ENCODE peak calls at places on chromosome 1, in ten cellular contexts. T, R, O, H, S, D, F, G, X and Y are unnamed samples.

GRCh38 chr1:6330410-6330827 is 63.1 kb downstream of the ACOT7 start:
- DNase-seq in T (no peak), R (no peak), O (no peak), H (no peak), S (no peak), D (no peak), F (peak), G (no peak), X (no peak), Y (no peak)

GRCh38 chr1:19287436-19288185 is 959 bp downstream of the AKR7A3 start:
- DNase-seq in T (no peak), R (no peak), O (no peak), H (no peak), S (peak), D (no peak), F (no peak), G (no peak), X (no peak), Y (no peak)

GRCh38 chr1:183757061-183757460 is 47.9 kb upstream of the RGL1 start:
- DNase-seq in T (no peak), R (no peak), O (no peak), H (no peak), S (no peak), D (no peak), F (peak), G (no peak), X (no peak), Y (no peak)

GRCh38 chr1:16017461-16018303 is at the start of gene HSPB7:
- DNase-seq in T (peak), R (no peak), O (no peak), H (peak), S (peak), D (no peak), F (peak), G (peak), X (no peak), Y (peak)

GRCh38 chr1:111648826-111649225 is 29.2 kb downstream of the RAP1A start:
- DNase-seq in T (peak), R (no peak), O (no peak), H (peak), S (no peak), D (no peak), F (no peak), G (peak), X (no peak), Y (no peak)

GRCh38 chr1:21869620-21870121 is 57.6 kb downstream of the LDLRAD2 start:
- DNase-seq in T (peak), R (peak), O (peak), H (peak), S (peak), D (no peak), F (peak), G (peak), X (peak), Y (peak)

GRCh38 chr1:213017447-213018273 is 2.0 kb upstream of the ANGEL2 start:
- DNase-seq in T (no peak), R (no peak), O (no peak), H (no peak), S (no peak), D (no peak), F (no peak), G (no peak), X (no peak), Y (no peak)

GRCh38 chr1:65108025-65108692 is 39.8 kb upstream of the AK4 start:
- DNase-seq in T (no peak), R (no peak), O (no peak), H (no peak), S (peak), D (no peak), F (no peak), G (no peak), X (no peak), Y (no peak)

GRCh38 chr1:46173361-46173856 is 1.5 kb upstream of the TSPAN1 start:
- DNase-seq in T (no peak), R (no peak), O (no peak), H (peak), S (no peak), D (no peak), F (no peak), G (no peak), X (no peak), Y (no peak)

GRCh38 chr1:156618853-156619581 is at the start of gene HAPLN2:
- DNase-seq in T (no peak), R (no peak), O (no peak), H (no peak), S (no peak), D (no peak), F (no peak), G (no peak), X (peak), Y (no peak)

GRCh38 chr1:229203030-229203751 is 67.7 kb upstream of the RAB4A start:
- DNase-seq in T (no peak), R (no peak), O (no peak), H (no peak), S (no peak), D (no peak), F (peak), G (no peak), X (peak), Y (no peak)

GRCh38 chr1:16607433-16607851 is 5.9 kb downstream of the NBPF1 start:
- DNase-seq in T (no peak), R (no peak), O (peak), H (no peak), S (peak), D (no peak), F (no peak), G (no peak), X (no peak), Y (peak)

DNA sequence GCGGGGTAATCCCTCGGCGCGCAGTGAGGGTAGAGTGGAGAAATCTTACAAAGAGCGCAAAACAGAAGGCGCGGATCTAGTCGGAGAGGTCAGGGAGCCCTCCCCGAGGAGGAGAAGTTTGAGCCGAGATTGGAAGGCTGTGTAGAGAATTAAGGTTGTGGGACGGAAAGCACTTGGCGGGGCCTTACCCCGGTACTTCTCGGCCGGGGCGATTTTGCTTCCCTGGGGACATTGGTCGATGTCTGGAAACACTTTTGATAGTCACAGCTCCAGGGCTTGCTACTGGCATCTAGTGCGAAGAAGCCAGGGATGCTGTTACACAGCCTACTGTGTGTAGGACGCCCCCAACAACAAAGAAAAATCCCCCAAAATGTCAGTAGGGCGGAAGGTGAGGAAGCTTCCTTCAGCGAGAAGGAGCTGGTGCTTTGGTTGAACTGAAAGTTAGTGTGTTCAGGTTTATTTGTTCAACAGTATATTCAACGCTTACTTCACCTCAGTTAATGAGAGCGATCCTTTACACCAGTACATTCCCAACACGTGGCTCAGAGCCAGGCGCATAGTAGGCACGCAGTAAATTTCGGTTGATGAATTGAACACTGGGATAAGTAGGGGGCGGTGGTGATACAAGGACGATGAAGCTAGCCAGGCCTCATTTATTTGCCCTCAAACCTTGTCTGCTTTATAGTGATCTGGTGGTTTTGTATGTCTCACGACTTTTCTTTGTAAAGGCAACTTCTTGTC is 814 bp downstream of the CEP85 start:
- DNase-seq in T (peak), R (no peak), O (no peak), H (no peak), S (peak), D (no peak), F (peak), G (no peak), X (peak), Y (no peak)
- TF ChIP-seq CTCF in T (no peak), R (no peak), O (no peak), H (no peak), S (no peak), D (no peak), F (no peak), G (no peak), X (no peak), Y (no peak)

GRCh38 chr1:161226320-161226711 is 456 bp downstream of the TOMM40L start:
- DNase-seq in T (no peak), R (no peak), O (peak), H (no peak), S (no peak), D (no peak), F (no peak), G (no peak), X (no peak), Y (no peak)

GRCh38 chr1:161228032-161228431 is 2.2 kb downstream of the TOMM40L start:
- DNase-seq in T (no peak), R (no peak), O (no peak), H (no peak), S (no peak), D (no peak), F (no peak), G (no peak), X (no peak), Y (no peak)

GRCh38 chr1:161226759-161227158 is 899 bp downstream of the TOMM40L start:
- DNase-seq in T (no peak), R (no peak), O (no peak), H (no peak), S (no peak), D (no peak), F (no peak), G (no peak), X (no peak), Y (no peak)

GRCh38 chr1:161225534-161226319 is at the start of gene TOMM40L:
- DNase-seq in T (peak), R (peak), O (peak), H (peak), S (peak), D (peak), F (peak), G (peak), X (peak), Y (peak)

GRCh38 chr1:161227196-161227871 is 1.5 kb downstream of the TOMM40L start:
- DNase-seq in T (peak), R (peak), O (peak), H (peak), S (peak), D (peak), F (peak), G (peak), X (peak), Y (peak)
- TF ChIP-seq CTCF in T (peak), R (peak), O (peak), H (peak), S (peak), D (peak), F (peak), G (peak), X (peak), Y (peak)

GRCh38 chr1:176033474-176033873 is 173.6 kb downstream of the COP1 start:
- DNase-seq in T (no peak), R (no peak), O (no peak), H (no peak), S (no peak), D (no peak), F (peak), G (no peak), X (no peak), Y (no peak)

GRCh38 chr1:176029155-176029554 is 177.9 kb downstream of the COP1 start:
- DNase-seq in T (no peak), R (no peak), O (no peak), H (no peak), S (no peak), D (no peak), F (no peak), G (no peak), X (no peak), Y (no peak)

GRCh38 chr1:176029609-176030008 is 177.5 kb downstream of the COP1 start:
- DNase-seq in T (no peak), R (no peak), O (no peak), H (no peak), S (no peak), D (no peak), F (no peak), G (no peak), X (no peak), Y (no peak)

GRCh38 chr1:176033879-176034278 is 173.2 kb downstream of the COP1 start:
- DNase-seq in T (no peak), R (no peak), O (no peak), H (no peak), S (no peak), D (no peak), F (peak), G (no peak), X (no peak), Y (no peak)

GRCh38 chr1:176032040-176032645 is 174.9 kb downstream of the COP1 start:
- DNase-seq in T (no peak), R (no peak), O (no peak), H (no peak), S (no peak), D (no peak), F (no peak), G (no peak), X (no peak), Y (no peak)
- TF ChIP-seq CTCF in T (no peak), R (no peak), O (no peak), H (no peak), S (no peak), D (no peak), F (no peak), G (no peak), X (no peak), Y (no peak)

GRCh38 chr1:96596226-96596625 is 125.4 kb upstream of the PTBP2 start:
- DNase-seq in T (peak), R (no peak), O (no peak), H (no peak), S (no peak), D (no peak), F (peak), G (no peak), X (peak), Y (no peak)
- TF ChIP-seq CTCF in T (peak), R (peak), O (no peak), H (peak), S (peak), D (peak), F (peak), G (peak), X (peak), Y (no peak)

DNA sequence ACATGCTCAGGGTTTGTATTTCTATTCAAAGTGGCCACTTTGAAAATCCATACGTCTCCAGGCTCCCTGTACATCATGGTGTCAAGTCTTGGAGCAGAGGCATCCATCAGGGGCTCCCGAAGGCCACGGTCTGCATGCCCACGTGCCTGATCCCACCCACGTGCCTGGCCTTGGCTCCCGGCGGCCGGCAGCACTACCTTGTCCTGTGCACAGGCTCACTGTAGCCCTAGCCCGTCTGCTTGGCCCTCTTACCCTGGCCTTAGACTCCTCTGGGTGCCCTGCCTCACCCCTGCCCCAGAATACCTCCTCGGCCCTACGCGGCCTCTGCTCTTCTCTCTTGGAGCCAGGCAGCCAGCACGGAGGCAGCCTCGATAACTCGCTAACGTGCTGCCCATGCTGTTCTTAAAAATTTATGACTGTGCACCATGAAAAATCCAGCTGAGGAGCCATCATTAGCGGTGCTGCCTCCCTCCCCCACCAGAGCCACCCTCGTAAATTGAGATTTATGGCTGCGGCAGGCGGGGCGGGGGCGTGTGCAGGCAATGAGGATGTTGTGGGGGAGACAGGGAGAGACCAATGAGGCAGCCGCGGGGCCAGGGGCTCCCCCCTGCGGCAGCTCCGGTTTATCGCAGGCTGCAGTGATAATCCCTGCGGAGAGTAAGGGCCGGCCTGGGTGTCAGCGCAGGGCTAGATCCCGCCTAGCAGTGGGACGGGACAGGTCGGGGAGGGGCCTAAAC is 24.6 kb downstream of the DMAP1 start:
- DNase-seq in T (no peak), R (no peak), O (peak), H (no peak), S (peak), D (peak), F (peak), G (no peak), X (no peak), Y (no peak)
- TF ChIP-seq CTCF in T (peak), R (peak), O (peak), H (peak), S (peak), D (peak), F (peak), G (peak), X (no peak), Y (no peak)

GRCh38 chr1:160618763-160619274 is 28.0 kb downstream of the SLAMF1 start:
- DNase-seq in T (no peak), R (no peak), O (no peak), H (no peak), S (no peak), D (no peak), F (no peak), G (no peak), X (peak), Y (no peak)
- TF ChIP-seq CTCF in T (no peak), R (no peak), O (peak), H (peak), S (peak), D (peak), F (peak), G (peak), X (peak), Y (peak)

DNA sequence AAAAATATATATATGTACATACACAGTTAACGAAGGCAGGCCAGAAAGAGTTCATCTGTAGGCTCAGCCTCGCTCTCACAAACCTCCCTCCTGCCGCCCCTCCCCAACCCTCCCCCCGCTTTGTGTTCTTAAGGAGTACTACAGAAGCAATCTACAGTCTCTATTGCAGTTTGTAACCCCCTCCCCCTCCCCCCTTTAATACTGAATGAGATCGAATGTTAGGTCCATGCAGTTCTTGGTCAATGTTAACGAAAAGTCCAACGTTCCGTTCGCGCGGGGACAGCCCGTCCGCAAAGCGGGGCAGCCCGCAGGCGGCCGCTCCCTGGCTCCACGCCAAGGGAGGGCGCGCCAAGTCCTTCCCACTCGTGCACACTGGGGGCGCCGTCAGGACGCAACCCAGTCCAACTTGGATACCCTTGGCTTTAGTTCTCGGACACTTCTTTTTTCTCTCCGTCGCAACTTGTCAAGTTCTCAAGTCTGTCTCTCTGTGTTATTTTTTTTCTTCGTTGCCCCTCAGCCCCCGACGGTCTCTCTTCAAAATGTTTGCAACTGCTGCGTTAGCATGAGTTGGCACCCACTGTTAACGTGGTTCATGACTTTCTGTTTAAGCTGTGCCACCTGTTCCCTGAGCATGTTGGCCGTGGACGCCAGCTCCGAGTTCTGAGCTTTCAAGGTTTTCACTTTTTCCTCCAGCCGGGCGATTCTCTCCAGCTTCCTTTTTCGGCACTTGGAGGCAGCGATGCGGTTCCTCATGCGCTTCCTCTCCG is 2.1 kb downstream of the JUN start:
- DNase-seq in T (peak), R (peak), O (peak), H (peak), S (peak), D (peak), F (peak), G (peak), X (no peak), Y (peak)
- TF ChIP-seq CTCF in T (peak), R (peak), O (peak), H (peak), S (peak), D (peak), F (peak), G (peak), X (no peak), Y (no peak)

DNA sequence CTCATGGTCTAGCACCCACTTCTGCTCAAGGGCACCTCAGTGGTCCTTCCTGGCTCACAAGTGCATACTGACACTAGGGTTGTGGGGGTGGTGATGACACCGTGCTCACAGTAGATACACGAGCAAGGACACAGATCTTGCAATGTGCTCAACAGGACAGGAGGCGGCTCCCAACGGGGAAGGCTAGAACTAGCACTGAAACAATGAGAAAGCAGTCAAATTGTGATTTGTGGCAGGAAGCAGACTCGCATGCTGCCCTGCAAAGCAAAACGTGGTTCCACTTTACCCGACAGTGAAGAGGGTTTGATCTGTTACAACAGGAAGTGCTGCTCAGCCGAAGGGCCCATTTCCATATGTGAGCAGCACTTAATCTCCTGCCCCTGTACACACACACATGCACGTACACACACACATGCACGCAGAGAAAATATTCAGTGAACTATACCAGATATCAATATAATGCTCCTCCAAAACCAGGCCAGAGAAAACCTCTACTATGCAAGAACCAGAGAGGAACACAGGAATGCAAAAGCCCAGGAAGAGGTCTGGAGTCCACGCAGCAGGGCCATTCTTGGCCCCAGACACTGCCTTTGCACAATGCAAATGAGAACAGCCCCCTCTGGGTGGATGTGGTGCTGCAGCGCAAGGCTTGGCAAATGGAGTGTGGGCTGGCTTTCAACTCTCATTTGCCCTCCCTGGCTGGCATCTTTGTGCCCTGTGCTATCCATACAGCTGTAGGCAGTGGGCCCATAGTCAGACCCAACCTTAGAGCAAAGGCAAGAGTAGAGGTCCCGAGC is 47.1 kb downstream of the KANK4 start:
- DNase-seq in T (no peak), R (no peak), O (peak), H (no peak), S (no peak), D (no peak), F (no peak), G (no peak), X (no peak), Y (no peak)
- TF ChIP-seq CTCF in T (no peak), R (no peak), O (no peak), H (no peak), S (no peak), D (no peak), F (no peak), G (no peak), X (no peak), Y (no peak)

DNA sequence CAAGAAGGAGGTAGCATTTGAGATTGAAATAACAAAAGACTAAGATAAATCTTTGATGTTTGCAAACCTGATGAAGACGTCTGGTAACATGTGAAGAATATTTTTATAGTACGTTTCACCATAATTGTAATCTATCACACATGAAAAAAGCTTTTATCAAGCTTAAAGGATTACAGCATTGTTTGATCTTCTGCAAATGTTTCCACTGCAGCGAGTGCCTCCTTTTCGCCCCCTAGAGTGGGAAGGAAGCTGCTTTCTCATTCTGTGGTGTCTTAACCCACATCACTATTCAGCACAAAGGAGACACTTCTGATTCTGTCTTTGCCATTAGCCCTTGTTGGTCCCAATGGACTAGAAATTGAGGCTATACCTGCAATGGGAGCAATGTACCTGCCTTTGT is 46.0 kb upstream of the IL12RB2 start:
- DNase-seq in T (no peak), R (no peak), O (no peak), H (no peak), S (peak), D (no peak), F (no peak), G (no peak), X (no peak), Y (no peak)
- TF ChIP-seq CTCF in T (no peak), R (no peak), O (no peak), H (no peak), S (no peak), D (no peak), F (peak), G (no peak), X (no peak), Y (no peak)